ENCODE peak calls at places on chromosomes 7 and 10, in ten cellular contexts. H is fibroblast of lung; K is CD8-positive, alpha-beta T cell; J is hepatocyte; B is stomach; W is heart left ventricle; M is spleen; U is neural progenitor cell; N is astrocyte of the spinal cord; P is mammary epithelial cell. L is an unnamed sample.

GRCh38 chr10:122494833-122495232 is 33.5 kb downstream of the HTRA1 start:
- DNase-seq in B (no peak), K (no peak), H (peak; percentile 78), W (no peak), P (peak; percentile 87), U (no peak), M (no peak), N (peak; percentile 88), J (no peak), L (no peak)

GRCh38 chr7:22587322-22587721 is 87.3 kb upstream of the STEAP1B start:
- DNase-seq in U (no peak), M (no peak), N (no peak), K (no peak), W (no peak), H (peak; percentile 53), J (no peak), B (no peak), P (no peak), L (peak; percentile 29)

GRCh38 chr7:784971-785370 is 47.3 kb upstream of the SUN1 start:
- DNase-seq in N (no peak), J (no peak), B (no peak), W (no peak), M (no peak), U (no peak), K (no peak), H (no peak), P (no peak), L (no peak)

GRCh38 chr10:17981766-17982380 is 30.2 kb downstream of the SLC39A12 start:
- DNase-seq in H (peak; percentile 85), U (no peak), M (no peak), J (peak; percentile 17), K (no peak), N (peak; percentile 86), P (peak; percentile 53), W (no peak), B (no peak), L (peak; percentile 13)

GRCh38 chr10:88934900-88935672 is 17.5 kb downstream of the ACTA2 start:
- DNase-seq in K (peak; percentile 78), P (peak; percentile 82), N (peak; percentile 87), J (peak; percentile 89), W (peak; percentile 80), H (peak; percentile 89), M (peak; percentile 78), U (peak; percentile 83), B (peak; percentile 83), L (peak; percentile 86)

GRCh38 chr7:40827217-40828085 is 692.6 kb downstream of the SUGCT start:
- DNase-seq in B (no peak), W (no peak), U (peak; percentile 55), J (peak; percentile 14), M (no peak), H (no peak), K (no peak), N (peak; percentile 59), P (peak; percentile 76), L (no peak)

GRCh38 chr10:122618461-122619165 is 58.1 kb downstream of the DMBT1 start:
- DNase-seq in B (no peak), J (no peak), K (no peak), U (no peak), W (no peak), P (no peak), N (no peak), H (no peak), M (peak; percentile 53), L (no peak)

GRCh38 chr10:60086421-60086820 is 180.1 kb upstream of the CCDC6 start:
- DNase-seq in J (no peak), K (no peak), H (no peak), N (no peak), M (no peak), B (no peak), U (no peak), W (no peak), P (no peak), L (no peak)

GRCh38 chr7:130433336-130433735 is 7.5 kb downstream of the CEP41 start:
- DNase-seq in W (no peak), K (no peak), P (no peak), B (no peak), U (no peak), M (no peak), H (no peak), N (no peak), J (no peak), L (no peak)

GRCh38 chr7:112770051-112770450 is 20.1 kb downstream of the TMEM168 start:
- DNase-seq in J (peak; percentile 38), B (no peak), P (peak; percentile 96), N (no peak), M (no peak), U (no peak), K (no peak), W (no peak), H (no peak), L (no peak)

GRCh38 chr7:77396894-77397547 is 19.1 kb downstream of the GSAP start:
- DNase-seq in M (no peak), P (no peak), W (no peak), U (no peak), K (no peak), N (no peak), B (no peak), H (no peak), J (no peak), L (no peak)

GRCh38 chr10:122674781-122675180 is 24.9 kb downstream of the C10orf120 start:
- DNase-seq in J (no peak), K (no peak), H (no peak), W (peak; percentile 38), P (no peak), M (no peak), U (no peak), N (no peak), B (no peak), L (no peak)

GRCh38 chr7:8144856-8145255 is 117.1 kb downstream of the ICA1 start:
- DNase-seq in N (no peak), K (no peak), H (no peak), M (no peak), B (no peak), P (no peak), W (no peak), U (no peak), J (no peak), L (no peak)

DNA sequence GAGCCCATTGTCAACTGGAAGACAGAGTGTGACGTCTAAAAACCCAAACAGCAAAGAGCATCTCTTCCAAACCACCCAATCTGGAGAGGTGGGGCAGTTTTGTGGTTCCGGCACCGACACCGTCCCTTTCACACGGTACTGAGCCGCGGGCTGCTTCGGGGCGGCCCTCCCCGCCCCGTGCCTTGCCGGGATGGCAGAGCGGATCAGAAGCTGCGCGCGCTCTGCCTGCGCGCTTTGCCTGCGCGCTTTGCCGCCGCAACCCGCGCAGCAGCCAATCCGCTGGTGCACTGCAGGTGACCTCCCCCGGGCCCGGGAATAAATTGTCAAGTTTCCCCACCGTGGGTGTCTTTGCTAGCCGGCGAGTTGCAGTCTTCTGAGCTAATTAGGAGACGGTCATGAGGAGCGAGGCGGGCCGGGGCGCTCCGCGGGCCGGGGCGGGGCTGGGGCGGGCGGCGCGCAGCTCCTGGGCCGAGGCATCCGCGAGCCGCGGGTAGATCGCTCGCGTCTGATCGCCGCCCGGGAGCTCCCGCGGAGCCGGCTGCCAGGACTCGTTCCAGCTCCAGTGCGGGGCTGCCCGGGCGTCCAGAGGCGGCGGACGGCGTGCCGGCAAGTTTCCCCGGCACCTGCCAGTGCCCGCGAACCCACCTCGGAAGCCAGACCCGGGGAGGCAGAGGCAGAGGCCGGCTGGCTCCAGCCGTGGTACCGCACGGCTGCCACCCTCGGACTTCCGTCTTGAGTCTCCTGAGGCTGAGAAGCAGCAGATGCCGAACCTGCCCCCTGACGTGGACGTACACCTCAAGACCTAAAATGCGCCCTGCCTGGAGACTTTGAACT is 536.0 kb upstream of the GALNT17 start:
- DNase-seq in N (no peak), M (no peak), B (peak; percentile 33), W (no peak), K (no peak), J (peak; percentile 36), P (peak; percentile 42), H (no peak), U (peak; percentile 80), L (peak; percentile 10)
- H3K4me3 ChIP-seq in N (peak overlapping the region; percentile 31), M (peak overlapping the region; percentile 19), B (peak overlapping the region; percentile 59), W (peak overlapping the region; percentile 46), K (no peak overlapping the region), J (peak overlapping the region; percentile 41), P (peak overlapping the region; percentile 53), H (peak overlapping the region; percentile 10), U (peak overlapping the region; percentile 69), L (no peak overlapping the region)

DNA sequence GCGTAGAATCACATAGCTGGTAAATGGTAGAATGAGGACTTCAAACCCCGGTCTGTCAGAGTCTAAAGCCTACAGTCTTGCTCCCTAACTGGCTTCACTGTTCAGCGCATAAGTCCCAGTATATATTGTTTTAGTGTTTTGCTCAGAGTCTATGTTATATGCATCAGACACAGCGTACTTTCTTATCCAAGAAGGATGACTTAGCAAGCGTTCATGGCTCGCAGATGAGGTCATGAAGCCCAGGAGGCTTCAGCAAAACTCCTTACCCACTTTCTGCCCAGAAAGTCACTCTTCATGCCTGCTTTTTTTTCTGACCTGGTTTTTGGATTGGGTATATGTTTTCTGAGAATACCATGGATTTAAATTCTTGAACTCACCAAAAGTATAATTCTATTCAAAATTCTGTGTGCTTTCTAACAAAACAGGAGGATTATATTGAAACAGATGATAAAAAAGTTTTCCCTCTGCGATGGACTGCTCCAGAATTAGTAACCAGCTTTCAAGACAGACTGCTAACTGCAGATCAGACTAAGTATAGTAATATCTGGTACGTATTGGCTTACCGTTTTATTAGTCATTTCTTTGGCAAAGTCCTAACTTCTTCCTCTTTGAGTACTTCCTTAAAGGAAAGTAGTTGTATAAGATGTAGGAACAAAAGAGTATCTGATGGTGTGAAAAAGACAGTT is 24.6 kb upstream of the BHLHA15 start:
- DNase-seq in N (peak; percentile 52), U (no peak), P (no peak), K (no peak), H (peak; percentile 51), W (no peak), M (no peak), J (no peak), B (no peak), L (no peak)
- H3K4me3 ChIP-seq in N (no peak overlapping the region), U (no peak overlapping the region), P (no peak overlapping the region), K (no peak overlapping the region), H (no peak overlapping the region), W (no peak overlapping the region), M (no peak overlapping the region), J (no peak overlapping the region), B (no peak overlapping the region), L (no peak overlapping the region)

GRCh38 chr7:150717821-150718420 is 1.5 kb downstream of the GIMAP1 start:
- DNase-seq in K (peak; percentile 72), M (no peak), H (no peak), W (no peak), J (no peak), B (no peak), P (no peak), N (no peak), U (no peak), L (no peak)
- H3K4me3 ChIP-seq in K (peak overlapping the region; percentile 91), M (peak overlapping the region; percentile 64), H (no peak overlapping the region), W (peak overlapping the region; percentile 54), J (no peak overlapping the region), B (peak overlapping the region; percentile 44), P (no peak overlapping the region), N (no peak overlapping the region), U (no peak overlapping the region), L (no peak overlapping the region)

DNA sequence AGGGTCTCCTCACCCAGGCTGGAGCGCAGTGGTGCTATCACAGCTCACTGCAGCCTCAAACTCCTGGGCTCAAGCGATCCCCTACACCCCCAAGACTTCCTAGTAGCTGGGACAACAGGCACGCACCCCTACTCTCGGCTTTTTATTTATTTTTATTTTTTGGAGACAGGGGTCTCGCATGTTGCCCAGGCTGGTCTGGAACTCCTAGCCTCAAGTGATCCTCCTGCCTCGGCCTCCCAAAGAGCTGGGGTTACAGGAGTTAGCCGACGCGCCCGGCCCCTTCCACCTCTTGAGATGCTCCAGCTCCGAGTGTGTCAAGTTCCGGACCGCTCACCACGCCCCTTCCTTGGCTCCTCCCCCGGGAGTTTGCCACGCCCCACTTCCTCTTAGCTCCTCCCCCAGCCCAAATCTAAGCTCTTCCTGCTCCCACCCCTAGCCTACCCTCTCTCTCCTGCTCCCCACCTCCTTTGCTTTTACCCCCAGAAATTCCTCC is 6.3 kb downstream of the NAT16 start:
- DNase-seq in B (peak; percentile 34), W (no peak), K (peak; percentile 73), P (no peak), U (peak; percentile 70), N (no peak), H (no peak), J (no peak), M (no peak), L (peak; percentile 84)
- H3K4me3 ChIP-seq in B (peak overlapping the region; percentile 35), W (peak overlapping the region; percentile 31), K (no peak overlapping the region), P (no peak overlapping the region), U (peak overlapping the region; percentile 27), N (no peak overlapping the region), H (peak overlapping the region; percentile 33), J (no peak overlapping the region), M (no peak overlapping the region), L (peak overlapping the region; percentile 36)